ENCODE peak calls at places on chromosomes 7 and 10, in six cellular contexts. Q is K562, G is GM12891, U is HepG2, Z is GM12878, M is H1. K is an unnamed sample.

GRCh38 chr10:31321396-31321941 is 2.5 kb downstream of the ZEB1 start:
- DNase-seq in Q (no peak), G (no peak), U (no peak), Z (no peak), M (no peak), K (no peak)

GRCh38 chr10:96470108-96470743 is 43.5 kb downstream of the TLL2 start:
- DNase-seq in U (peak; percentile 18), Z (no peak), M (peak; percentile 84), G (peak; percentile 56), Q (peak; percentile 47), K (peak; percentile 48)

GRCh38 chr10:37488792-37489657 is 363.6 kb downstream of the ANKRD30A start:
- DNase-seq in M (no peak), G (no peak), U (peak; percentile 1), Q (no peak), Z (no peak), K (no peak)

GRCh38 chr10:102801496-102801895 is 35.7 kb downstream of the CYP17A1 start:
- DNase-seq in U (no peak), Q (no peak), G (no peak), M (no peak), Z (no peak), K (no peak)

GRCh38 chr7:89780291-89780690 is 374.0 kb upstream of the STEAP1 start:
- DNase-seq in U (no peak), Q (no peak), M (no peak), G (no peak), Z (no peak), K (no peak)

GRCh38 chr7:128236924-128237586 is 4.0 kb upstream of the LEP start:
- DNase-seq in M (no peak), G (no peak), Z (peak; percentile 28), Q (peak; percentile 52), U (peak; percentile 56), K (no peak)

GRCh38 chr7:1811850-1812692 is 142.0 kb downstream of the ELFN1 start:
- DNase-seq in Z (no peak), M (no peak), Q (no peak), G (peak; percentile 62), U (peak; percentile 42), K (no peak)

GRCh38 chr7:94188350-94188749 is 184.2 kb upstream of the BET1 start:
- DNase-seq in Q (no peak), G (no peak), U (no peak), M (no peak), Z (no peak), K (no peak)

GRCh38 chr7:131602994-131603372 is 46.6 kb upstream of the PODXL start:
- DNase-seq in M (no peak), U (no peak), Q (no peak), G (no peak), Z (no peak), K (no peak)

GRCh38 chr7:80312139-80312661 is 177.6 kb downstream of the GNAI1 start:
- DNase-seq in Q (no peak), U (peak; percentile 43), Z (no peak), M (no peak), G (no peak), K (no peak)

DNA sequence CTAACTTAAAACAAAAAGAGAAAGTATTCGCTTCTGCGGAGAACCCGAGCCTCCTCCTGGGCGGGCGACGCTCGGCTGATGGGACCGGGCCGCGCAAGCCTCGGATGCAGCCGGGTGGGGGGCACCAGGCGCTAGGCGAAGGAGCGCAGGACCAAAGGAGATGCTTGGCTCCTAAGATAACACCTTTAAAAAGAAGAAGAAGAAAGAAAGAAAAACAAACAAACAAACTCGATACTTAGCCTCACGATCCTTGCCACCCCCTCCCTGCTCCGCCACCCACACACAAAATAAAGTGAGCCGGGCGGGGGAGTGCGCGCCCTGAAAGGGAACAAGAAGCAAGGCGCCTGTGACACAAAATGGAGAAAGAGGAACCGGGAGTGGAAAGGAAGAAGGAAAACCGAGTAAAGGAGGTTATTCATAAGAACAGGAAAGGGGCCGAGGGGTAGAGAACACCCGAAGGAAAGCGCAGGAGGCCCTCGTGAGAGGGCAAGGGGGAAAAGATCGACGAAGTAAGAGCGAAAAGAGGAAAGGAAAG is 34.0 kb upstream of the EBLN1 start:
- DNase-seq in U (no peak), G (peak; percentile 46), Z (no peak), M (peak; percentile 70), Q (no peak), K (peak; percentile 43)
- TF ChIP-seq POLR2A in U (no peak), G (no peak), Z (peak; percentile 62), M (no peak), Q (no peak), K (no peak)

DNA sequence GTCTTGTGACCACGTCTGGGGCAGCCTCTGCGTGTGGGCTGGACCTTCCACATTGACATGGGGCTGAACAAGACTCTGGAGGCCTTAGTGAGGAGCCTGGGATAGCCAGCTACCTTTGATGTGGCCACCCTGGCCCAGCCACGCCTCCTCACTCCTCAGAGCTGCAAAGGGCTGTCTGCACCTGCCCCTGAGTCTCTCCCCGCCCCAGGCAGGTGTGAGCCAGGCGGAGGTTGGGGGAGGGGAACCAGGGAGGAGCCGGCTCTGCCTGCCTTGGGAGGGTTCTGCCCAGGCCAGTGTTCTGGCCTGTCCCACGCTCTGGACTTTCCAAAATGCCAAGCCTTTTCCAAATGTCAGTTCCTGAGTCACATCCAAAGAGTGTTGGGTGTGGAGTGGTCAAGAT is 72.2 kb downstream of the GTF2IRD1 start:
- DNase-seq in Q (no peak), Z (no peak), G (no peak), U (no peak), M (peak; percentile 78), K (no peak)
- TF ChIP-seq TAF1 in Q (no peak), Z (no peak), G (no peak), U (no peak), M (peak; percentile 30), K (no peak)

GRCh38 chr7:40329601-40330153 is 194.9 kb downstream of the SUGCT start:
- DNase-seq in Z (no peak), G (peak; percentile 13), Q (peak; percentile 59), U (peak; percentile 52), M (no peak), K (no peak)
- TF ChIP-seq POLR2AphosphoS5 in Z (no peak), G (no peak), Q (no peak), U (no peak), M (no peak), K (no peak)

GRCh38 chr7:149624419-149625338 is 127.1 kb upstream of the ZNF746 start:
- DNase-seq in U (peak; percentile 88), M (peak; percentile 99), G (peak; percentile 86), Q (peak; percentile 94), Z (peak; percentile 50), K (peak; percentile 78)
- TF ChIP-seq POLR2A in U (peak; percentile 78), M (peak; percentile 79), G (peak; percentile 81), Q (peak; percentile 90), Z (peak; percentile 97), K (peak; percentile 94)

GRCh38 chr7:98617051-98617959 is at the start of gene NPTX2:
- DNase-seq in M (peak; percentile 92), U (no peak), G (no peak), Z (no peak), Q (no peak), K (no peak)
- TF ChIP-seq TAF1 in M (peak; percentile 84), U (no peak), G (no peak), Z (no peak), Q (no peak), K (no peak)

DNA sequence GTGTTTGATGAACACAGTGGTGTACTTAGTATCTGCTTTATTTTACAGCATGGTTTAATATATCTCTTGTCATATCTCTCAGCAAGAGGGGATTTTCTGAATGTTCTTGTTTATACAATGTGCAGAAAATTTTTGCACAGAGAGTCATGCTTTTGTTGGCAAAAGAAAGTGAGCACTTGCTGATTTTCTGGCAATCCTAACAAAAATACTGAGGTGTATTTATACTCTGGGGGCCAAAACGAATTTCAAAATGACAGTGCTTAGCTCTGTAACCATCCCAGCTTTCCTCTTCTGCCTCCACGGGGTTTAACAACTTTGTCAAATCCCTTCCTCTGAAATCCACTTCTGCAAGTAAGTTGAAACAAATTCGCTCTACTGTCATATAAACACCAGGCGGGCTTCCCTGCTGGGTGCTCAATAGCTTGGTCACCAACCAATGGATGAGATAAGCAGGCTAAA is 169.2 kb downstream of the NOC3L start:
- DNase-seq in Z (no peak), U (no peak), G (no peak), M (no peak), Q (no peak), K (no peak)
- TF ChIP-seq POLR2AphosphoS5 in Z (no peak), U (no peak), G (no peak), M (no peak), Q (no peak), K (no peak)

GRCh38 chr10:112949128-112949823 is 771 bp upstream of the TCF7L2 start:
- DNase-seq in U (peak; percentile 59), M (no peak), Z (no peak), Q (peak; percentile 10), G (no peak), K (no peak)

GRCh38 chr10:112951349-112952281 is 1.6 kb downstream of the TCF7L2 start:
- DNase-seq in M (peak; percentile 76), Q (peak; percentile 30), U (peak; percentile 86), G (no peak), Z (no peak), K (no peak)

GRCh38 chr10:112950714-112951348 is 784 bp downstream of the TCF7L2 start:
- DNase-seq in Q (peak; percentile 11), U (no peak), M (no peak), G (no peak), Z (no peak), K (no peak)

GRCh38 chr10:112952282-112952991 is 2.4 kb downstream of the TCF7L2 start:
- DNase-seq in U (no peak), Z (no peak), G (no peak), M (no peak), Q (no peak), K (no peak)

DNA sequence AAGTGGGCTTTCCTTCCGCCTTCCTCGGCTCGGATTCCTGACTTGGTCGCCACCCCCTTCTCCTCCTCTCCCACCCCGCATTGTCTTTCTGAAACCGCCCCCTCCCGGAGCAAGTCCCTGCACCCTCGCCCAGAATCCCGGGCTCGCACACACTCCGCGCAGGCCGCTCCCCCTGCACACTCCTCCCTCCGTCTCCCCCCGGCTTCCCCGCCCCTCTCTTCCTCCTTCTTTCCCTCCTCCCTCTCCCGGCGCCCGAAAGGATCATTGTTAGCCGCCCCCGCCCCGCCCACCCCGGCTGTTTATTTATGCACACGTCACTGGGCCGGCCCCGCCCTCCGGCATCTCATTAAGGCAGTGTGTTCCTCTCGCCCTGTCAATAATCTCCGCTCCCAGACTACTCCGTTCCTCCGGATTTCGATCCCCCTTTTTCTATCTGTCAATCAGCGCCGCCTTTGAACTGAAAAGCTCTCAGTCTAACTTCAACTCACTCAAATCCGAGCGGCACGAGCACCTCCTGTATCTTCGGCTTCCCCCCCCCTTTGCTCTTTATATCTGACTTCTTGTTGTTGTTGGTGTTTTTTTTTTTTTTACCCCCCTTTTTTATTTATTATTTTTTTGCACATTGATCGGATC is at the start of gene TCF7L2:
- DNase-seq in U (peak; percentile 98), M (peak; percentile 90), Z (no peak), Q (peak; percentile 84), G (no peak), K (peak; percentile 23)
- TF ChIP-seq POLR2A in U (peak; percentile 55), M (peak; percentile 48), Z (no peak), Q (peak; percentile 47), G (no peak), K (no peak)

GRCh38 chr10:132571565-132572544 is 34.3 kb downstream of the INPP5A start:
- DNase-seq in Q (peak; percentile 76), G (peak; percentile 63), Z (peak; percentile 95), M (peak; percentile 64), U (peak; percentile 75), K (no peak)
- TF ChIP-seq TAF1 in Q (no peak), G (peak; percentile 39), Z (no peak), M (no peak), U (no peak), K (no peak)